ENCODE peak calls at places on chromosomes 11 and 22, in five cellular contexts. One of them, this sample, is unnamed.

GRCh38 chr11:45652781-45653180 is 12.6 kb downstream of the CHST1 start:
- DNase-seq in ovary: no peak
- DNase-seq in cardiac fibroblast: peak; percentile 81
- DNase-seq in transverse colon: no peak
- DNase-seq in coronary artery: peak; percentile 36
- DNase-seq in this sample: peak; percentile 35

GRCh38 chr22:34587357-34588356 is 478.3 kb upstream of the ISX start:
- DNase-seq in ovary: no peak
- DNase-seq in cardiac fibroblast: no peak
- DNase-seq in transverse colon: no peak
- DNase-seq in coronary artery: no peak
- DNase-seq in this sample: no peak

GRCh38 chr11:83836883-83837654 is 550.9 kb upstream of the CCDC90B start:
- DNase-seq in ovary: peak; percentile 21
- DNase-seq in cardiac fibroblast: peak; percentile 66
- DNase-seq in transverse colon: peak; percentile 13
- DNase-seq in coronary artery: no peak
- DNase-seq in this sample: no peak

GRCh38 chr11:17443926-17444690 is 32.5 kb downstream of the ABCC8 start:
- DNase-seq in ovary: no peak
- DNase-seq in cardiac fibroblast: no peak
- DNase-seq in transverse colon: no peak
- DNase-seq in coronary artery: no peak
- DNase-seq in this sample: no peak

GRCh38 chr22:17570851-17571631 is 7.7 kb downstream of the SLC25A18 start:
- DNase-seq in ovary: peak; percentile 54
- DNase-seq in cardiac fibroblast: peak; percentile 97
- DNase-seq in transverse colon: peak; percentile 76
- DNase-seq in coronary artery: peak; percentile 97
- DNase-seq in this sample: no peak

GRCh38 chr11:2201542-2201941 is 29.9 kb upstream of the TH start:
- DNase-seq in ovary: no peak
- DNase-seq in cardiac fibroblast: no peak
- DNase-seq in transverse colon: no peak
- DNase-seq in coronary artery: no peak
- DNase-seq in this sample: no peak

GRCh38 chr11:86812981-86813380 is 12.6 kb downstream of the PRSS23 start:
- DNase-seq in ovary: no peak
- DNase-seq in cardiac fibroblast: no peak
- DNase-seq in transverse colon: no peak
- DNase-seq in coronary artery: no peak
- DNase-seq in this sample: no peak

GRCh38 chr11:44596541-44597276 is 31.2 kb downstream of the CD82 start:
- DNase-seq in ovary: no peak
- DNase-seq in cardiac fibroblast: no peak
- DNase-seq in transverse colon: no peak
- DNase-seq in coronary artery: no peak
- DNase-seq in this sample: no peak

GRCh38 chr11:129960216-129961214 is 42.1 kb downstream of the PRDM10 start:
- DNase-seq in ovary: no peak
- DNase-seq in cardiac fibroblast: peak; percentile 90
- DNase-seq in transverse colon: no peak
- DNase-seq in coronary artery: no peak
- DNase-seq in this sample: peak; percentile 47

GRCh38 chr11:109978895-109979294 is 114.3 kb upstream of the ZC3H12C start:
- DNase-seq in ovary: no peak
- DNase-seq in cardiac fibroblast: peak; percentile 17
- DNase-seq in transverse colon: no peak
- DNase-seq in coronary artery: no peak
- DNase-seq in this sample: no peak

GRCh38 chr22:46033256-46034200 is 56.6 kb upstream of the WNT7B start:
- DNase-seq in ovary: peak; percentile 47
- DNase-seq in cardiac fibroblast: no peak
- DNase-seq in transverse colon: no peak
- DNase-seq in coronary artery: no peak
- DNase-seq in this sample: peak; percentile 66

GRCh38 chr11:86099727-86100320 is 30.9 kb upstream of the PICALM start:
- DNase-seq in ovary: no peak
- DNase-seq in cardiac fibroblast: peak; percentile 91
- DNase-seq in transverse colon: peak; percentile 28
- DNase-seq in coronary artery: no peak
- DNase-seq in this sample: no peak

GRCh38 chr22:24995649-24996180 is 43.2 kb downstream of the KIAA1671 start:
- DNase-seq in ovary: no peak
- DNase-seq in cardiac fibroblast: no peak
- DNase-seq in transverse colon: no peak
- DNase-seq in coronary artery: no peak
- DNase-seq in this sample: no peak

GRCh38 chr11:85827768-85828639 is 17.1 kb upstream of the SYTL2 start:
- DNase-seq in ovary: no peak
- DNase-seq in cardiac fibroblast: peak; percentile 87
- DNase-seq in transverse colon: no peak
- DNase-seq in coronary artery: no peak
- DNase-seq in this sample: peak; percentile 91

GRCh38 chr11:122703541-122704272 is 48.2 kb downstream of the UBASH3B start:
- DNase-seq in ovary: no peak
- DNase-seq in cardiac fibroblast: peak; percentile 56
- DNase-seq in transverse colon: no peak
- DNase-seq in coronary artery: no peak
- DNase-seq in this sample: no peak

GRCh38 chr11:70671611-70672010 is 273.3 kb downstream of the CTTN start:
- DNase-seq in ovary: no peak
- DNase-seq in cardiac fibroblast: no peak
- DNase-seq in transverse colon: no peak
- DNase-seq in coronary artery: no peak
- DNase-seq in this sample: no peak

GRCh38 chr11:46290598-46291309 is 13.3 kb downstream of the CREB3L1 start:
- DNase-seq in ovary: peak; percentile 96
- DNase-seq in cardiac fibroblast: peak; percentile 98
- DNase-seq in transverse colon: peak; percentile 76
- DNase-seq in coronary artery: no peak
- DNase-seq in this sample: peak; percentile 94

GRCh38 chr11:9716275-9717039 is 52.6 kb downstream of the SWAP70 start:
- DNase-seq in ovary: no peak
- DNase-seq in cardiac fibroblast: peak; percentile 92
- DNase-seq in transverse colon: no peak
- DNase-seq in coronary artery: no peak
- DNase-seq in this sample: no peak

GRCh38 chr11:61071208-61071681 is 31.0 kb upstream of the CD5 start:
- DNase-seq in ovary: peak; percentile 37
- DNase-seq in cardiac fibroblast: no peak
- DNase-seq in transverse colon: peak; percentile 32
- DNase-seq in coronary artery: no peak
- DNase-seq in this sample: no peak

GRCh38 chr22:22348127-22348814 is 103.7 kb downstream of the VPREB1 start:
- DNase-seq in ovary: no peak
- DNase-seq in cardiac fibroblast: peak; percentile 5
- DNase-seq in transverse colon: no peak
- DNase-seq in coronary artery: no peak
- DNase-seq in this sample: no peak

GRCh38 chr22:22346401-22347107 is 102.0 kb downstream of the VPREB1 start:
- DNase-seq in ovary: no peak
- DNase-seq in cardiac fibroblast: no peak
- DNase-seq in transverse colon: no peak
- DNase-seq in coronary artery: no peak
- DNase-seq in this sample: no peak

GRCh38 chr22:22349455-22349836 is 104.9 kb downstream of the VPREB1 start:
- DNase-seq in ovary: no peak
- DNase-seq in cardiac fibroblast: no peak
- DNase-seq in transverse colon: no peak
- DNase-seq in coronary artery: no peak
- DNase-seq in this sample: no peak

GRCh38 chr22:22351366-22351765 is 106.8 kb downstream of the VPREB1 start:
- DNase-seq in ovary: no peak
- DNase-seq in cardiac fibroblast: no peak
- DNase-seq in transverse colon: no peak
- DNase-seq in coronary artery: no peak
- DNase-seq in this sample: no peak

GRCh38 chr22:22348815-22349454 is 104.3 kb downstream of the VPREB1 start:
- DNase-seq in ovary: no peak
- DNase-seq in cardiac fibroblast: no peak
- DNase-seq in transverse colon: no peak
- DNase-seq in coronary artery: no peak
- DNase-seq in this sample: no peak
- H3K4me3 ChIP-seq in ovary: no peak overlapping the region
- H3K4me3 ChIP-seq in cardiac fibroblast: no peak overlapping the region
- H3K4me3 ChIP-seq in transverse colon: no peak overlapping the region
- H3K4me3 ChIP-seq in coronary artery: no peak overlapping the region
- H3K4me3 ChIP-seq in this sample: no peak overlapping the region

GRCh38 chr11:126594921-126595367 is 239.5 kb downstream of the ST3GAL4 start:
- DNase-seq in ovary: no peak
- DNase-seq in cardiac fibroblast: no peak
- DNase-seq in transverse colon: no peak
- DNase-seq in coronary artery: no peak
- DNase-seq in this sample: no peak

GRCh38 chr11:126597041-126597440 is 241.6 kb downstream of the ST3GAL4 start:
- DNase-seq in ovary: no peak
- DNase-seq in cardiac fibroblast: no peak
- DNase-seq in transverse colon: no peak
- DNase-seq in coronary artery: no peak
- DNase-seq in this sample: no peak

GRCh38 chr11:126592496-126593410 is 237.3 kb downstream of the ST3GAL4 start:
- DNase-seq in ovary: no peak
- DNase-seq in cardiac fibroblast: no peak
- DNase-seq in transverse colon: no peak
- DNase-seq in coronary artery: no peak
- DNase-seq in this sample: no peak

GRCh38 chr11:126596474-126596873 is 241.0 kb downstream of the ST3GAL4 start:
- DNase-seq in ovary: no peak
- DNase-seq in cardiac fibroblast: no peak
- DNase-seq in transverse colon: no peak
- DNase-seq in coronary artery: no peak
- DNase-seq in this sample: no peak

GRCh38 chr11:126595560-126595959 is 240.1 kb downstream of the ST3GAL4 start:
- DNase-seq in ovary: no peak
- DNase-seq in cardiac fibroblast: no peak
- DNase-seq in transverse colon: no peak
- DNase-seq in coronary artery: no peak
- DNase-seq in this sample: no peak
- TF ChIP-seq CTCF in ovary: no peak
- TF ChIP-seq CTCF in cardiac fibroblast: no peak
- TF ChIP-seq CTCF in transverse colon: no peak
- TF ChIP-seq CTCF in coronary artery: no peak
- TF ChIP-seq CTCF in this sample: no peak

GRCh38 chr11:72585762-72586590 is 88.2 kb downstream of the PDE2A start:
- DNase-seq in ovary: peak; percentile 68
- DNase-seq in cardiac fibroblast: peak; percentile 69
- DNase-seq in transverse colon: peak; percentile 72
- DNase-seq in coronary artery: no peak
- DNase-seq in this sample: no peak

GRCh38 chr11:72584293-72584921 is 89.8 kb downstream of the PDE2A start:
- DNase-seq in ovary: peak; percentile 21
- DNase-seq in cardiac fibroblast: peak; percentile 28
- DNase-seq in transverse colon: peak; percentile 60
- DNase-seq in coronary artery: no peak
- DNase-seq in this sample: no peak

GRCh38 chr11:72583616-72584292 is 90.5 kb downstream of the PDE2A start:
- DNase-seq in ovary: no peak
- DNase-seq in cardiac fibroblast: no peak
- DNase-seq in transverse colon: no peak
- DNase-seq in coronary artery: no peak
- DNase-seq in this sample: no peak

GRCh38 chr11:72586591-72587090 is 87.6 kb downstream of the PDE2A start:
- DNase-seq in ovary: peak; percentile 9
- DNase-seq in cardiac fibroblast: no peak
- DNase-seq in transverse colon: no peak
- DNase-seq in coronary artery: no peak
- DNase-seq in this sample: no peak

GRCh38 chr11:72584933-72585597 is 89.2 kb downstream of the PDE2A start:
- DNase-seq in ovary: peak; percentile 20
- DNase-seq in cardiac fibroblast: no peak
- DNase-seq in transverse colon: no peak
- DNase-seq in coronary artery: no peak
- DNase-seq in this sample: no peak
- H3K4me3 ChIP-seq in ovary: no peak overlapping the region
- H3K4me3 ChIP-seq in cardiac fibroblast: no peak overlapping the region
- H3K4me3 ChIP-seq in transverse colon: no peak overlapping the region
- H3K4me3 ChIP-seq in coronary artery: peak overlapping the region; percentile 52
- H3K4me3 ChIP-seq in this sample: no peak overlapping the region

GRCh38 chr11:34036456-34036855 is 15.1 kb upstream of the CAPRIN1 start:
- DNase-seq in ovary: no peak
- DNase-seq in cardiac fibroblast: no peak
- DNase-seq in transverse colon: no peak
- DNase-seq in coronary artery: no peak
- DNase-seq in this sample: no peak

GRCh38 chr11:34044664-34045485 is 6.7 kb upstream of the CAPRIN1 start:
- DNase-seq in ovary: no peak
- DNase-seq in cardiac fibroblast: peak; percentile 89
- DNase-seq in transverse colon: no peak
- DNase-seq in coronary artery: no peak
- DNase-seq in this sample: peak; percentile 77

GRCh38 chr11:34040571-34040970 is 11.0 kb upstream of the CAPRIN1 start:
- DNase-seq in ovary: no peak
- DNase-seq in cardiac fibroblast: no peak
- DNase-seq in transverse colon: no peak
- DNase-seq in coronary artery: no peak
- DNase-seq in this sample: no peak
- TF ChIP-seq CTCF in ovary: no peak
- TF ChIP-seq CTCF in cardiac fibroblast: no peak
- TF ChIP-seq CTCF in transverse colon: no peak
- TF ChIP-seq CTCF in coronary artery: no peak
- TF ChIP-seq CTCF in this sample: no peak

This sample was measured in AG09309.